ENCODE peak calls at places on chromosomes 5 and 9, in six cellular contexts. One of them, this sample, is unnamed.

GRCh38 chr5:64971538-64971937 is 202.8 kb downstream of the CWC27 start:
- DNase-seq in SW 1271: no peak
- DNase-seq in frontal cortex: no peak
- DNase-seq in endothelial cell: no peak
- DNase-seq in fibroblast of lung: peak; percentile 32
- DNase-seq in EH: peak; percentile 41
- DNase-seq in this sample: no peak

GRCh38 chr9:2018764-2019548 is 3.8 kb downstream of the SMARCA2 start:
- DNase-seq in SW 1271: no peak
- DNase-seq in frontal cortex: no peak
- DNase-seq in endothelial cell: no peak
- DNase-seq in fibroblast of lung: no peak
- DNase-seq in EH: no peak
- DNase-seq in this sample: no peak

GRCh38 chr5:21654-22233 is 70.2 kb upstream of the PLEKHG4B start:
- DNase-seq in SW 1271: no peak
- DNase-seq in frontal cortex: no peak
- DNase-seq in endothelial cell: no peak
- DNase-seq in fibroblast of lung: no peak
- DNase-seq in EH: peak; percentile 42
- DNase-seq in this sample: peak; percentile 28

GRCh38 chr5:169563369-169563768 is 20.2 kb upstream of the SPDL1 start:
- DNase-seq in SW 1271: no peak
- DNase-seq in frontal cortex: no peak
- DNase-seq in endothelial cell: no peak
- DNase-seq in fibroblast of lung: no peak
- DNase-seq in EH: no peak
- DNase-seq in this sample: no peak

GRCh38 chr9:137243626-137244485 is 2.8 kb downstream of the TUBB4B start:
- DNase-seq in SW 1271: no peak
- DNase-seq in frontal cortex: no peak
- DNase-seq in endothelial cell: no peak
- DNase-seq in fibroblast of lung: no peak
- DNase-seq in EH: peak; percentile 23
- DNase-seq in this sample: no peak

GRCh38 chr9:21758540-21758939 is 43.9 kb upstream of the MTAP start:
- DNase-seq in SW 1271: no peak
- DNase-seq in frontal cortex: no peak
- DNase-seq in endothelial cell: no peak
- DNase-seq in fibroblast of lung: no peak
- DNase-seq in EH: no peak
- DNase-seq in this sample: no peak

GRCh38 chr5:32044904-32045303 is 129.2 kb downstream of the GOLPH3 start:
- DNase-seq in SW 1271: no peak
- DNase-seq in frontal cortex: no peak
- DNase-seq in endothelial cell: no peak
- DNase-seq in fibroblast of lung: peak; percentile 35
- DNase-seq in EH: peak; percentile 86
- DNase-seq in this sample: peak; percentile 49

GRCh38 chr9:128372188-128372641 is 1.0 kb downstream of the URM1 start:
- DNase-seq in SW 1271: no peak
- DNase-seq in frontal cortex: no peak
- DNase-seq in endothelial cell: no peak
- DNase-seq in fibroblast of lung: no peak
- DNase-seq in EH: peak; percentile 88
- DNase-seq in this sample: no peak

GRCh38 chr9:136050706-136051567 is 44.2 kb downstream of the NACC2 start:
- DNase-seq in SW 1271: no peak
- DNase-seq in frontal cortex: no peak
- DNase-seq in endothelial cell: no peak
- DNase-seq in fibroblast of lung: no peak
- DNase-seq in EH: peak; percentile 12
- DNase-seq in this sample: no peak

GRCh38 chr5:134964359-134965270 is 3.1 kb upstream of the CATSPER3 start:
- DNase-seq in SW 1271: no peak
- DNase-seq in frontal cortex: no peak
- DNase-seq in endothelial cell: no peak
- DNase-seq in fibroblast of lung: no peak
- DNase-seq in EH: no peak
- DNase-seq in this sample: no peak

GRCh38 chr9:121023064-121023463 is 27.0 kb downstream of the C5 start:
- DNase-seq in SW 1271: no peak
- DNase-seq in frontal cortex: no peak
- DNase-seq in endothelial cell: no peak
- DNase-seq in fibroblast of lung: no peak
- DNase-seq in EH: peak; percentile 34
- DNase-seq in this sample: no peak

GRCh38 chr5:124477577-124477976 is 268.9 kb downstream of the ZNF608 start:
- DNase-seq in SW 1271: no peak
- DNase-seq in frontal cortex: no peak
- DNase-seq in endothelial cell: no peak
- DNase-seq in fibroblast of lung: no peak
- DNase-seq in EH: no peak
- DNase-seq in this sample: no peak

GRCh38 chr9:138050472-138051330 is 173.1 kb downstream of the CACNA1B start:
- DNase-seq in SW 1271: no peak
- DNase-seq in frontal cortex: no peak
- DNase-seq in endothelial cell: no peak
- DNase-seq in fibroblast of lung: no peak
- DNase-seq in EH: no peak
- DNase-seq in this sample: peak; percentile 11

GRCh38 chr9:115952667-115953316 is 200.8 kb upstream of the PAPPA start:
- DNase-seq in SW 1271: no peak
- DNase-seq in frontal cortex: no peak
- DNase-seq in endothelial cell: no peak
- DNase-seq in fibroblast of lung: peak; percentile 96
- DNase-seq in EH: peak; percentile 92
- DNase-seq in this sample: no peak

GRCh38 chr5:177271113-177271512 is 32.4 kb downstream of the RAB24 start:
- DNase-seq in SW 1271: no peak
- DNase-seq in frontal cortex: no peak
- DNase-seq in endothelial cell: no peak
- DNase-seq in fibroblast of lung: no peak
- DNase-seq in EH: no peak
- DNase-seq in this sample: no peak

GRCh38 chr9:19050637-19051591 is 1.7 kb downstream of the RRAGA start:
- DNase-seq in SW 1271: no peak
- DNase-seq in frontal cortex: no peak
- DNase-seq in endothelial cell: no peak
- DNase-seq in fibroblast of lung: peak; percentile 11
- DNase-seq in EH: peak; percentile 0
- DNase-seq in this sample: no peak

GRCh38 chr9:115514454-115514853 is 396.5 kb upstream of the TNC start:
- DNase-seq in SW 1271: no peak
- DNase-seq in frontal cortex: no peak
- DNase-seq in endothelial cell: no peak
- DNase-seq in fibroblast of lung: no peak
- DNase-seq in EH: no peak
- DNase-seq in this sample: no peak

GRCh38 chr9:38235244-38235643 is 157.3 kb upstream of the ALDH1B1 start:
- DNase-seq in SW 1271: no peak
- DNase-seq in frontal cortex: no peak
- DNase-seq in endothelial cell: no peak
- DNase-seq in fibroblast of lung: no peak
- DNase-seq in EH: no peak
- DNase-seq in this sample: no peak

GRCh38 chr5:75059887-75060286 is 7.5 kb upstream of the GCNT4 start:
- DNase-seq in SW 1271: no peak
- DNase-seq in frontal cortex: no peak
- DNase-seq in endothelial cell: no peak
- DNase-seq in fibroblast of lung: no peak
- DNase-seq in EH: no peak
- DNase-seq in this sample: no peak

GRCh38 chr5:137320056-137321045 is 178.8 kb downstream of the SPOCK1 start:
- DNase-seq in SW 1271: no peak
- DNase-seq in frontal cortex: peak; percentile 24
- DNase-seq in endothelial cell: peak; percentile 61
- DNase-seq in fibroblast of lung: peak; percentile 56
- DNase-seq in EH: peak; percentile 78
- DNase-seq in this sample: peak; percentile 19

GRCh38 chr5:173720341-173721258 is 104.2 kb upstream of the BOD1 start:
- DNase-seq in SW 1271: no peak
- DNase-seq in frontal cortex: no peak
- DNase-seq in endothelial cell: no peak
- DNase-seq in fibroblast of lung: no peak
- DNase-seq in EH: no peak
- DNase-seq in this sample: no peak

GRCh38 chr5:149583394-149583793 is 2.1 kb downstream of the ARHGEF37 start:
- DNase-seq in SW 1271: no peak
- DNase-seq in frontal cortex: peak; percentile 33
- DNase-seq in endothelial cell: no peak
- DNase-seq in fibroblast of lung: peak; percentile 62
- DNase-seq in EH: no peak
- DNase-seq in this sample: no peak

GRCh38 chr9:133733421-133734250 is 4.5 kb downstream of the SARDH start:
- DNase-seq in SW 1271: no peak
- DNase-seq in frontal cortex: no peak
- DNase-seq in endothelial cell: no peak
- DNase-seq in fibroblast of lung: no peak
- DNase-seq in EH: no peak
- DNase-seq in this sample: no peak